ENCODE peak calls at places on chromosomes 12 and 14, in five cellular contexts. V, E, A, J and Q are unnamed samples.

GRCh38 chr14:42814817-42815216 is 1208.1 kb downstream of the LRFN5 start:
- DNase-seq in V (no peak), E (no peak), A (no peak), J (no peak), Q (no peak)

GRCh38 chr14:92026548-92027190 is 13.2 kb downstream of the TRIP11 start:
- DNase-seq in V (no peak), E (no peak), A (no peak), J (no peak), Q (no peak)

GRCh38 chr12:124295431-124296058 is 652 bp downstream of the RFLNA start:
- DNase-seq in V (no peak), E (no peak), A (no peak), J (peak; percentile 44), Q (no peak)

GRCh38 chr14:77638738-77639137 is 22.3 kb upstream of the SPTLC2 start:
- DNase-seq in V (no peak), E (no peak), A (no peak), J (no peak), Q (no peak)

GRCh38 chr12:67710582-67710981 is 62.0 kb downstream of the DYRK2 start:
- DNase-seq in V (no peak), E (peak; percentile 85), A (no peak), J (no peak), Q (no peak)

GRCh38 chr14:24339284-24340151 is at the start of gene RIPK3:
- DNase-seq in V (no peak), E (peak; percentile 78), A (no peak), J (peak; percentile 60), Q (no peak)

GRCh38 chr12:25249951-25250738 is 584 bp downstream of the KRAS start:
- DNase-seq in V (no peak), E (peak; percentile 56), A (no peak), J (peak; percentile 58), Q (peak; percentile 39)

GRCh38 chr14:55864890-55865655 is 253.1 kb upstream of the PELI2 start:
- DNase-seq in V (no peak), E (no peak), A (no peak), J (peak; percentile 24), Q (peak; percentile 27)

GRCh38 chr14:100423421-100424010 is 100.4 kb downstream of the SLC25A47 start:
- DNase-seq in V (no peak), E (no peak), A (no peak), J (no peak), Q (no peak)

GRCh38 chr14:100591453-100592371 is 4.5 kb upstream of the BEGAIN start:
- DNase-seq in V (no peak), E (no peak), A (no peak), J (no peak), Q (no peak)

GRCh38 chr14:31505411-31505810 is 17.6 kb upstream of the GPR33 start:
- DNase-seq in V (no peak), E (no peak), A (no peak), J (no peak), Q (no peak)

GRCh38 chr12:90618606-90619005 is 336.4 kb downstream of the CCER1 start:
- DNase-seq in V (no peak), E (no peak), A (no peak), J (no peak), Q (no peak)

GRCh38 chr14:98580131-98580678 is 691.8 kb downstream of the BCL11B start:
- DNase-seq in V (no peak), E (no peak), A (no peak), J (peak; percentile 67), Q (peak; percentile 61)

GRCh38 chr12:108446766-108447165 is 68.3 kb upstream of the FICD start:
- DNase-seq in V (no peak), E (no peak), A (no peak), J (no peak), Q (no peak)
- H3K4me3 ChIP-seq in V (no peak overlapping the region), E (no peak overlapping the region), A (no peak overlapping the region), J (no peak overlapping the region), Q (no peak overlapping the region)

DNA sequence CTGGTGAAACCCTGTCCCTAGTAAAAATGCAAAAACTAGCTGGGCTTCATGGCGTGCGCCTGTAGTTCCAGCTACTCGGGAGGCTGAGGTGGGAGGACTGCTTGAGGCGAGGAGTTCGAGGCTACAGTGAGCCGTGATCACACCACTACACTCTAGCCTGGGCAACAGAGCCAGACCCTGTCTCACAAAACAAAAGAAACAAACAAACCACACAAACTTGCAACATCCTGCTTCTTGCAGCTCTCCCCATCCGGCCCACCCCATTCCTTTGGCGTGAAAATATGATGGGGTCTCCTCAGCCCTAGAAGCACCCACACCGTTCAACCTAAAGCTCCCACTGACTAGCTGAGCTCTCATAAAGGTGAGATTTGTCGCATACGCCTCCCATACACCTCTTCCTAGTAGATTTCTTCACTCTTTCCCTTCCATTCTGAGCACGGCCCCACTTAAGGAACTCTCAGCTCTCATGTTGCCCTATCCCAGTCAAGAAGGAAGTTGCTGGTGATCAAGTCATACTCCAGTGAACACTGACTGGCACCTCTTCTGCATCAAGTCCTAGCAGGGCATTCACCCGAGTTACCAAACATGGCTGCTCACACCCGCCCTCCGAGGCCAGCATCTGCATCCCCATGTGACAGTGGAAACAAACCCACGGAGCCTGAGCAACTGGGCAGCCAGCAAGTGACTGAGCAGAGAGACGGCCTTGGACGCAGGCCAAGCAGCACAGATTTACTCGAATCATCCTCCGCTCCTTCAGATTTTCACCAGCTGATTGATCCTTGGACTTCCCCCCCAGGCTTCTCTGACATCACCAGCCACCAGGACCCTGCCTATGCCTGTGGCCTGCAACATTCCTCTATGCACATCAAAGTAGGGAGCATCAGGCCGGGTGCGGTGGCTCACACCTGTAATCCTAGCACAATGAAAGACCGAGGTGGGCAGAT is 18.9 kb upstream of the CD27 start:
- DNase-seq in V (peak; percentile 16), E (no peak), A (no peak), J (no peak), Q (peak; percentile 46)
- H3K4me3 ChIP-seq in V (no peak overlapping the region), E (no peak overlapping the region), A (no peak overlapping the region), J (no peak overlapping the region), Q (no peak overlapping the region)

DNA sequence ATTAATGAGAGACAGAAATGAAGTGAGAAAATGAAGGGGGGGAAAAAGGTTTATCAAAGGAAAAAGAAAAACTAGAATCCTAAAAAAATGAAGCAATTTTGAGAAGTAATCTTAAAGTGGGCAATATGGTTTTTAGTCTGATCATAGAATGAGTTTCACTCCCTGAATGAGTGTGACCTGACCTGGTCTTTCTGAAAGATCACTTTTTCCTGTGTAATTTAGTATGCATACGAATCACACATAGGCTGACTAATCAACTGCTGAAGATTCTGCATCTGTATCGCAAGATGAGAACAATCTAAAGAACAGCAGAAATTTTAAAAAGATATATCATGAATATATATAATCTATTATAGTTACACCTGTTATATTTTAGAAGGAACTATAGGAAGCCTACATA is 11.3 kb downstream of the GNPTAB start:
- DNase-seq in V (no peak), E (no peak), A (no peak), J (no peak), Q (no peak)
- H3K4me3 ChIP-seq in V (no peak overlapping the region), E (no peak overlapping the region), A (no peak overlapping the region), J (no peak overlapping the region), Q (no peak overlapping the region)

GRCh38 chr12:75390156-75390898 is 562 bp upstream of the GLIPR1L2 start:
- DNase-seq in V (no peak), E (no peak), A (no peak), J (no peak), Q (no peak)

GRCh38 chr12:75389706-75390105 is 1.2 kb upstream of the GLIPR1L2 start:
- DNase-seq in V (no peak), E (no peak), A (no peak), J (no peak), Q (no peak)

GRCh38 chr12:75389061-75389460 is 1.8 kb upstream of the GLIPR1L2 start:
- DNase-seq in V (no peak), E (no peak), A (no peak), J (no peak), Q (no peak)

DNA sequence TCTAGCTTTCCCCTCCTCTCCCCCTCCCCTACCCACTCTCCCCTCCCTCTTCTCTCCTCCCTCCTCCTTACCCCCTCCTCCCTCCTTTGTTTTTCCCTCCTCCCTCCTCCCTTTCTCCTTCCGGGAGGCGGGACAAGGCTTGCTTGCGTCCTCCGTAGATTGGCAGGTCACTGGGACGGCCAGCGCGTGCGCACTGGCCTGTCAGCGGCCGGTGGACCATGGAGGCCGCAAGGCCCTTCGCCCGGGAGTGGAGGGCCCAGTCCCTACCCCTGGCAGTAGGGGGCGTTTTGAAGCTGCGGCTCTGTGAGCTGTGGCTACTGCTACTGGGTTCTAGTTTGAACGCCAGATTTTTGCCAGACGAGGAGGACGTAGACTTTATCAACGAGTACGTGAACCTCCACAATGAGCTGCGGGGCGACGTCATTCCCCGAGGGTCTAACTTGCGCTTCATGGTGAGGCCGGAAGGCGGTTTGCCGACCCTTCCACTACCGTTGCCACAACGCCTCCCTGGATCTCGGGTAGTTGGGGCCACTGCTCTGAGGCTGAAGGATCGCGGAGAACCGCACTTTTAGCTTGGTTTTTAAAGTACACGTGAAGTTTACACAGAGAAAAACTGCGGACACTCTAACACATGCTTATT is at the start of gene GLIPR1L2:
- DNase-seq in V (peak; percentile 87), E (peak; percentile 97), A (peak; percentile 86), J (peak; percentile 97), Q (no peak)
- H3K4me3 ChIP-seq in V (peak within 1 kb of the TSS; percentile 71), E (peak within 1 kb of the TSS; percentile 20), A (peak within 1 kb of the TSS; percentile 86), J (peak within 1 kb of the TSS; percentile 51), Q (no peak within 1 kb of the TSS)